ENCODE peak calls at places on chromosomes 12 and 14, in seven cellular contexts. P, L, E, I, O, D and S are unnamed samples.

GRCh38 chr12:115443351-115443938 is 759.5 kb upstream of the TBX3 start:
- DNase-seq in P (no peak), L (no peak), E (no peak), I (no peak), O (no peak), D (no peak), S (no peak)

GRCh38 chr14:76753799-76754198 is 7.5 kb upstream of the VASH1 start:
- DNase-seq in P (no peak), L (no peak), E (no peak), I (no peak), O (no peak), D (no peak), S (no peak)

GRCh38 chr14:102314242-102315011 is 5.1 kb upstream of the ZNF839 start:
- DNase-seq in P (peak), L (peak), E (peak), I (peak), O (peak), D (peak), S (peak)

GRCh38 chr14:48584031-48584430 is 908.6 kb upstream of the MDGA2 start:
- DNase-seq in P (no peak), L (no peak), E (peak), I (no peak), O (no peak), D (no peak), S (no peak)

GRCh38 chr14:52267501-52268190 is at the start of gene PTGDR:
- DNase-seq in P (peak), L (no peak), E (no peak), I (peak), O (peak), D (peak), S (peak)

GRCh38 chr14:32393119-32393518 is 64.0 kb downstream of the AKAP6 start:
- DNase-seq in P (no peak), L (no peak), E (no peak), I (no peak), O (no peak), D (no peak), S (no peak)

GRCh38 chr12:100877776-100878175 is 83.2 kb downstream of the ANO4 start:
- DNase-seq in P (no peak), L (peak), E (no peak), I (no peak), O (no peak), D (no peak), S (no peak)

GRCh38 chr12:59973515-59973914 is 377.7 kb downstream of the SLC16A7 start:
- DNase-seq in P (no peak), L (no peak), E (no peak), I (no peak), O (no peak), D (no peak), S (no peak)

GRCh38 chr14:26596722-26597030 is 1.2 kb downstream of the NOVA1 start:
- DNase-seq in P (peak), L (no peak), E (no peak), I (peak), O (no peak), D (no peak), S (peak)

GRCh38 chr14:21917699-21918436 is 244.2 kb upstream of the OR4E1 start:
- DNase-seq in P (no peak), L (peak), E (peak), I (peak), O (peak), D (peak), S (peak)

GRCh38 chr14:78178971-78179370 is 8.8 kb downstream of the NRXN3 start:
- DNase-seq in P (no peak), L (no peak), E (no peak), I (no peak), O (no peak), D (no peak), S (no peak)

GRCh38 chr14:73173092-73173735 is 36.9 kb downstream of the PSEN1 start:
- DNase-seq in P (no peak), L (peak), E (peak), I (no peak), O (no peak), D (peak), S (no peak)

GRCh38 chr14:56004807-56005579 is 113.2 kb upstream of the PELI2 start:
- DNase-seq in P (peak), L (peak), E (peak), I (peak), O (no peak), D (no peak), S (peak)

GRCh38 chr14:38616959-38617358 is 361.1 kb upstream of the CLEC14A start:
- DNase-seq in P (no peak), L (peak), E (no peak), I (no peak), O (no peak), D (no peak), S (no peak)

GRCh38 chr14:45651906-45652305 is 398.9 kb upstream of the MIS18BP1 start:
- DNase-seq in P (no peak), L (no peak), E (no peak), I (no peak), O (no peak), D (no peak), S (no peak)

GRCh38 chr12:100504820-100505219 is 31.2 kb downstream of the NR1H4 start:
- DNase-seq in P (no peak), L (no peak), E (no peak), I (peak), O (no peak), D (peak), S (no peak)

GRCh38 chr12:31819427-31819826 is 90.6 kb upstream of the AMN1 start:
- DNase-seq in P (no peak), L (no peak), E (no peak), I (no peak), O (no peak), D (no peak), S (no peak)

GRCh38 chr12:56687225-56688128 is 607 bp downstream of the PTGES3 start:
- DNase-seq in P (peak), L (peak), E (no peak), I (peak), O (peak), D (peak), S (peak)

GRCh38 chr14:23177181-23177580 is 6.3 kb downstream of the SLC7A8 start:
- DNase-seq in P (no peak), L (no peak), E (no peak), I (no peak), O (no peak), D (no peak), S (no peak)

GRCh38 chr14:100850841-100851585 is 25.1 kb downstream of the MEG3 start:
- DNase-seq in P (peak), L (peak), E (no peak), I (peak), O (peak), D (peak), S (peak)

GRCh38 chr12:98320026-98320425 is 195.4 kb upstream of the TMPO start:
- DNase-seq in P (no peak), L (no peak), E (no peak), I (no peak), O (no peak), D (no peak), S (no peak)

GRCh38 chr12:74337951-74338350 is 199.7 kb upstream of the ATXN7L3B start:
- DNase-seq in P (no peak), L (no peak), E (peak), I (no peak), O (no peak), D (no peak), S (no peak)

GRCh38 chr12:64175254-64175945 is 46.7 kb downstream of the KICS2 start:
- DNase-seq in P (no peak), L (peak), E (no peak), I (no peak), O (no peak), D (no peak), S (no peak)

GRCh38 chr12:64169999-64170398 is 52.1 kb downstream of the KICS2 start:
- DNase-seq in P (no peak), L (no peak), E (no peak), I (no peak), O (no peak), D (no peak), S (no peak)

GRCh38 chr12:64173456-64173855 is 48.6 kb downstream of the KICS2 start:
- DNase-seq in P (no peak), L (no peak), E (no peak), I (no peak), O (no peak), D (no peak), S (no peak)

GRCh38 chr12:64171715-64172114 is 50.4 kb downstream of the KICS2 start:
- DNase-seq in P (no peak), L (no peak), E (no peak), I (no peak), O (no peak), D (peak), S (no peak)

GRCh38 chr12:64172143-64172970 is 49.7 kb downstream of the KICS2 start:
- DNase-seq in P (no peak), L (no peak), E (no peak), I (no peak), O (no peak), D (no peak), S (no peak)
- H3K27ac ChIP-seq in P (no peak), L (no peak), E (no peak), I (no peak), O (no peak), D (no peak), S (no peak)

GRCh38 chr12:57725851-57726150 is 12.7 kb downstream of the AGAP2 start:
- DNase-seq in P (no peak), L (no peak), E (no peak), I (no peak), O (no peak), D (no peak), S (no peak)
- H3K27ac ChIP-seq in P (no peak), L (no peak), E (no peak), I (no peak), O (no peak), D (no peak), S (peak)

GRCh38 chr12:120093336-120093591 is 23.3 kb downstream of the RAB35 start:
- DNase-seq in P (no peak), L (no peak), E (no peak), I (no peak), O (no peak), D (no peak), S (no peak)
- H3K27ac ChIP-seq in P (no peak), L (no peak), E (no peak), I (no peak), O (no peak), D (no peak), S (no peak)

GRCh38 chr14:95507701-95508103 is 8.7 kb downstream of the SYNE3 start:
- DNase-seq in P (no peak), L (no peak), E (no peak), I (peak), O (no peak), D (peak), S (no peak)

GRCh38 chr14:95504135-95505029 is 12.1 kb downstream of the SYNE3 start:
- DNase-seq in P (no peak), L (no peak), E (no peak), I (no peak), O (no peak), D (no peak), S (no peak)

GRCh38 chr14:95503365-95504134 is 12.9 kb downstream of the SYNE3 start:
- DNase-seq in P (no peak), L (no peak), E (no peak), I (no peak), O (no peak), D (no peak), S (peak)

GRCh38 chr14:95507174-95507573 is 9.3 kb downstream of the SYNE3 start:
- DNase-seq in P (peak), L (no peak), E (peak), I (peak), O (no peak), D (peak), S (peak)

GRCh38 chr14:95505030-95505589 is 11.3 kb downstream of the SYNE3 start:
- DNase-seq in P (no peak), L (no peak), E (no peak), I (no peak), O (no peak), D (no peak), S (no peak)
- H3K27ac ChIP-seq in P (no peak), L (no peak), E (peak), I (no peak), O (no peak), D (peak), S (no peak)

GRCh38 chr12:47236109-47236714 is 156.5 kb upstream of the AMIGO2 start:
- DNase-seq in P (no peak), L (no peak), E (peak), I (no peak), O (no peak), D (peak), S (no peak)

GRCh38 chr12:47234576-47235141 is 154.9 kb upstream of the AMIGO2 start:
- DNase-seq in P (no peak), L (no peak), E (no peak), I (no peak), O (no peak), D (no peak), S (no peak)

GRCh38 chr12:47235258-47236040 is 155.7 kb upstream of the AMIGO2 start:
- DNase-seq in P (peak), L (no peak), E (no peak), I (no peak), O (no peak), D (no peak), S (no peak)

GRCh38 chr12:47238665-47239064 is 158.9 kb upstream of the AMIGO2 start:
- DNase-seq in P (no peak), L (no peak), E (no peak), I (no peak), O (no peak), D (no peak), S (no peak)

DNA sequence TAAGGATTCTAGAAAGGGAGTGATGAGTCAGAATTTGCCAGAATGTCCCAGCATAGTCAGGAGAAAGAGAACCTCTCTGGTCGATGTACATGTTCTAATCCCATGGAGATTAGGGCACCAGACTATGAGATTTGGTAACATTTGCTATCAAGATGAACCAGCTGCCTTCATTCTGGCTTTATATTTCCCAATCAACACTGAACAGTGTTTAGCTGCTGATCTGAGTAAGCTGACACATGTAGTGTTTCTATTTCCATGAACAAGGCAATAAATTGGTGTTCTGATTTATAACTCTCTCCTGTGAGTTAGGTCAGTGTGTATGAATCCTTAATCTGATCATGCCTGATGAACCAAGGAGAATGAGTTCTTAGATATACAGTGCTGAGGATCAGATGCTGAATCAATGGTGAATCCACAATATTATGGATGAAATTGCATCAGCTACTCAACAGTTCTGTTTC is 158.0 kb upstream of the AMIGO2 start:
- DNase-seq in P (no peak), L (no peak), E (no peak), I (no peak), O (no peak), D (no peak), S (no peak)
- H3K27ac ChIP-seq in P (no peak), L (peak), E (no peak), I (no peak), O (no peak), D (no peak), S (no peak)

GRCh38 chr12:12993367-12993766 is 6.7 kb downstream of the HEBP1 start:
- DNase-seq in P (no peak), L (no peak), E (no peak), I (no peak), O (no peak), D (no peak), S (no peak)
- H3K27ac ChIP-seq in P (no peak), L (no peak), E (peak), I (no peak), O (no peak), D (peak), S (no peak)

GRCh38 chr14:105528197-105528858 is 1.9 kb downstream of the TMEM121 start:
- DNase-seq in P (peak), L (peak), E (peak), I (peak), O (peak), D (peak), S (peak)
- H3K27ac ChIP-seq in P (no peak), L (no peak), E (no peak), I (peak), O (no peak), D (peak), S (peak)

DNA sequence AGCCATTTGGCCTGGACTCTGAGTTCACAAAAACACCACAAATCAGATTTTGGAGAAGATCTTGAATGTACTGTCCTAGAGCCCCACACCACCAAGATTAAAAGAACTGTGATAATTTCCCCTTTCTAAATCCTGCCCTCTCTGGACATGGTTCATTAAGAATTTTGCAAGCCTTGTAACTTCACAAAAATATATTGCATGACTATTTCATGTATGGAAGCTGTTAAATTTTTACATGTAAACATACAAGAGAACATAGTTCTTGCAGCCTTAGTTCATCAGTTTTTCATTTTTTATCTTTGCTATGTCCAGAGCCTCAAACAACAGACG is 97.0 kb downstream of the SCARB1 start:
- DNase-seq in P (no peak), L (no peak), E (no peak), I (no peak), O (no peak), D (no peak), S (no peak)
- H3K27ac ChIP-seq in P (peak), L (peak), E (no peak), I (peak), O (no peak), D (peak), S (peak)

GRCh38 chr12:53325539-53326061 is 4.2 kb upstream of the AAAS start:
- DNase-seq in P (peak), L (peak), E (no peak), I (peak), O (no peak), D (peak), S (peak)
- H3K27ac ChIP-seq in P (no peak), L (peak), E (no peak), I (peak), O (no peak), D (peak), S (peak)